ENCODE peak calls at places on chromosomes 2 and 18, in nine cellular contexts. R, A, J, F, S, T, Y, O and I are unnamed samples.

GRCh38 chr2:191645807-191646611 is 31.9 kb upstream of the NABP1 start:
- DNase-seq in J (peak), A (no peak), S (peak), T (no peak), O (no peak), Y (no peak), F (no peak), R (no peak), I (no peak)

GRCh38 chr2:3413642-3414041 is 34.1 kb downstream of the TRAPPC12 start:
- DNase-seq in A (no peak), S (no peak), Y (no peak), F (no peak), R (no peak), O (no peak), T (no peak), J (no peak), I (no peak)

GRCh38 chr2:145551661-145552060 is 1031.7 kb upstream of the ZEB2 start:
- DNase-seq in A (no peak), S (no peak), J (no peak), R (no peak), T (no peak), Y (no peak), F (no peak), O (no peak), I (no peak)

GRCh38 chr2:28994679-28995078 is 13.6 kb downstream of the TOGARAM2 start:
- DNase-seq in T (no peak), J (no peak), R (no peak), Y (no peak), S (no peak), A (no peak), F (no peak), O (no peak), I (no peak)

GRCh38 chr2:30224147-30224546 is 7.2 kb upstream of the LBH start:
- DNase-seq in R (no peak), Y (peak), F (no peak), O (no peak), A (no peak), S (no peak), J (no peak), T (no peak), I (no peak)

GRCh38 chr2:170277943-170278342 is 100.0 kb downstream of the MYO3B start:
- DNase-seq in T (no peak), O (no peak), R (no peak), Y (no peak), F (no peak), A (no peak), J (no peak), S (no peak), I (no peak)

GRCh38 chr2:152861349-152861942 is 143.0 kb downstream of the ARL6IP6 start:
- DNase-seq in T (no peak), S (peak), J (peak), R (peak), F (peak), A (no peak), Y (peak), O (no peak), I (peak)

GRCh38 chr18:79637181-79637920 is 42.3 kb upstream of the CTDP1 start:
- DNase-seq in F (no peak), J (no peak), T (no peak), A (no peak), R (no peak), Y (no peak), O (peak), S (no peak), I (no peak)

GRCh38 chr2:157194097-157194688 is 63.3 kb upstream of the GALNT5 start:
- DNase-seq in O (no peak), Y (peak), F (peak), A (no peak), J (peak), T (no peak), R (peak), S (peak), I (no peak)

GRCh38 chr2:62374301-62374960 is 131.6 kb downstream of the TMEM17 start:
- DNase-seq in A (no peak), F (no peak), S (no peak), J (no peak), R (no peak), O (no peak), T (no peak), Y (no peak), I (no peak)

GRCh38 chr2:112092286-112093041 is 37.4 kb downstream of the TMEM87B start:
- DNase-seq in O (no peak), S (no peak), J (no peak), T (no peak), R (no peak), A (no peak), F (no peak), Y (no peak), I (no peak)

DNA sequence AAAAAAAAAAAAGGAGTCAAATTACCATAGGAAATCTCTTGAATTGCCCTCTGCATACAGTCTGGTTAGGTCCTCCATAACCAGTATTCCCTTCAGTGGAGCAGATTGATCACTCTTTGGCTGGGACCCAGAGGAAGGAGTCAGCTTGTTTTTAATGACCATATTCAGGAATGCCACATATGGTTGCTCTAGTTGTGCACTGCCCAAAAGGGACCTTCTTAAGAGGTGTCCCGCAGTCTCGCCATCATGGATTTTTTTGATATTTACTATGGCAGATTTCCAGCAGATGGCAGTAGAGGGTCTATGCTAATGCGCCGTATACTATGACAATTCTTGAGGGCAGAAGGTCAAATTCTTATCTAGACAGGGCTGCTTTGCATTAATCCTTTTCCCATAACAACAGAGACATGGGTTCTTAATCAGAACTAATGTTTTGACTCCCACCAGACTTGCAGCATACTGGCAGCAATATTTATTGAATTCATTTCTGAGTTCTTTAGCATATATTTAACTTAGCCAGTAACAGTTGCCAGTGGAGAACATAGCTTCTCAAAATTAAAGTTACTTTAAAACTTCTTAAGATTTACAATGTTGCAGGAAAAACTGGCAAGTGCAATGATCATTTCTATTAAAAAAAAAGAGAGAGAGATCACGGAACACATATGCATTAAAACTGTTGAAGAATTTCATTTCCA is 31.8 kb upstream of the INPP4A start:
- DNase-seq in O (no peak), S (peak), F (peak), J (peak), Y (peak), R (peak), A (no peak), T (peak), I (no peak)
- TF ChIP-seq EP300 in O (no peak), S (no peak), F (no peak), J (no peak), Y (no peak), R (no peak), A (no peak), T (no peak), I (no peak)

GRCh38 chr2:45974762-45975408 is 322.3 kb upstream of the EPAS1 start:
- DNase-seq in F (no peak), Y (no peak), R (no peak), S (no peak), J (no peak), O (no peak), A (no peak), T (peak), I (no peak)

GRCh38 chr2:45975752-45976517 is 321.3 kb upstream of the EPAS1 start:
- DNase-seq in A (no peak), T (no peak), J (no peak), S (no peak), Y (no peak), F (no peak), R (no peak), O (peak), I (no peak)

GRCh38 chr2:45980161-45980852 is 316.9 kb upstream of the EPAS1 start:
- DNase-seq in F (no peak), R (no peak), T (no peak), Y (no peak), O (peak), A (no peak), S (no peak), J (no peak), I (no peak)

GRCh38 chr2:45981388-45981930 is 315.7 kb upstream of the EPAS1 start:
- DNase-seq in J (no peak), O (no peak), T (no peak), S (no peak), F (no peak), R (no peak), Y (no peak), A (no peak), I (no peak)

DNA sequence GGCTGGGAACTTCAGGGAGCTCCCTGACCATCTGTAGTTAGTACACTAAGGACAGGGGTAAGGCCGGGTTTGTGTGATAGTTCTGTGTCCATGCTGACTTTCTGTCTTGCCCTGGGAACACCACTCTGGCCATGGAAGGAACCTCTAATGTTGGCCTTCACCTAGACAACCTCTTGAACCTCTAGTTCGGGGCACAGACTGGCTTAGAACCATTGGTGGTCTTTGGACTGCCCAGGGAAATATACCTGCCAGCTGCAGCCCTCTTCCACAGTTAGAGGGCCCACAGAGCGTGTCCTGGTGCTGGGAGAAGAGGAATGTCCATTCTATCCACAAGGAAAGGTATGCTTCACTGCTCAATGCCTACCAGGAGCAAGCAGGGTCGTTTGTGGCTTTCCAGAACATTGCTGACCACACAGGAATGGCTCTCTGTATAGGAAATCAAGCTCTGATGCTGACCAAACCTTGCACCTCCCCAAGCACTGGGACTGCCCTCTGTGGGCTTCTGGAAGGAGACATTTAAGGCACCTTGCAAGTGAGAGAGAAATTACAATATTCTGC is 318.8 kb upstream of the EPAS1 start:
- DNase-seq in F (no peak), Y (no peak), A (no peak), J (no peak), S (no peak), R (no peak), T (no peak), O (peak), I (no peak)
- TF ChIP-seq EP300 in F (no peak), Y (no peak), A (no peak), J (no peak), S (no peak), R (no peak), T (no peak), O (no peak), I (no peak)

GRCh38 chr2:230335864-230336506 is 9.0 kb downstream of the SP140L start:
- DNase-seq in S (no peak), Y (no peak), O (no peak), F (no peak), R (no peak), A (no peak), T (no peak), J (peak), I (no peak)
- TF ChIP-seq EP300 in S (no peak), Y (no peak), O (no peak), F (no peak), R (no peak), A (no peak), T (no peak), J (peak), I (no peak)

GRCh38 chr2:71736986-71737385 is 283.6 kb downstream of the DYSF start:
- DNase-seq in R (no peak), S (peak), F (no peak), O (no peak), A (no peak), T (no peak), J (no peak), Y (no peak), I (no peak)
- TF ChIP-seq EP300 in R (no peak), S (no peak), F (no peak), O (no peak), A (no peak), T (no peak), J (no peak), Y (no peak), I (no peak)

DNA sequence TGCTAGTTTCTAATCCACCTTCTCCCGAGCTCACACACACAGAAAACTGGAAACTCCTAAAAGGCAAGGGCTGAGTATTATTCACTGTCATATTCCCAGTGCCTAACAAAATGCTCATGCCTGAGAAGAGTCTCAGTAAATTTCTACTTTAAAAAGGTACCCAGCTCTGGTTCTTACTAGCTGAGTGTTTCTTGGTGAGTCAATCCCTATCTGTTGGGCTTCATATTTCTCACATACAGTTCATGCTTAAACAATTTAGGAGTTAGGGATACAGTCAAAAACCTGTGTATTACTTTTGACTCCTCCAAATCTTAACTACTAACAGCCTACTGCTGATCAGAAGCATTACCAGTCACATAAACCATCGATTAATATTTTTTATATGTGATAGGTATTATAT is 204.9 kb downstream of the EN1 start:
- DNase-seq in F (no peak), T (no peak), Y (no peak), A (no peak), R (no peak), S (no peak), O (no peak), J (no peak), I (no peak)
- TF ChIP-seq EP300 in F (no peak), T (no peak), Y (no peak), A (no peak), R (no peak), S (no peak), O (no peak), J (no peak), I (no peak)

DNA sequence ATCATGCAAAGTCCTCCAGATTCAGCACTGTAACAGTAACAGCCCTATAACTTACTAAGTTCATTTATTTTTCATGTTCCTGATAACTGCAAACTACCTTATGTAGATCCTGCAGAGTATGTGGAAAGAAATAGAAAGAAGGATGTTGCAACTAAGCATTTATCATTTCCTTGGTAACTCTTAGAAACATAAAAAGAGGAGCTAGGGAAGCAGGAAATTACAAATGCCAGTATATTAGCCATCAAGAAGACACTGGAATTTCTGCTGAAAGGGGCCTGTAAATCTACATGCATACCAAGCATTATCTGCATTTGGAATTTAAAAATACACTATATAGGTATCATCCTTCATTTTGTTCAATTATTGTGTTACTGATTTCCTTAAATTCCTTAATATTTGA is 66.8 kb downstream of the PDE11A start:
- DNase-seq in J (no peak), T (no peak), O (no peak), Y (no peak), S (no peak), F (no peak), R (no peak), A (no peak), I (no peak)
- TF ChIP-seq EP300 in J (no peak), T (no peak), O (no peak), Y (no peak), S (no peak), F (no peak), R (no peak), A (no peak), I (no peak)

DNA sequence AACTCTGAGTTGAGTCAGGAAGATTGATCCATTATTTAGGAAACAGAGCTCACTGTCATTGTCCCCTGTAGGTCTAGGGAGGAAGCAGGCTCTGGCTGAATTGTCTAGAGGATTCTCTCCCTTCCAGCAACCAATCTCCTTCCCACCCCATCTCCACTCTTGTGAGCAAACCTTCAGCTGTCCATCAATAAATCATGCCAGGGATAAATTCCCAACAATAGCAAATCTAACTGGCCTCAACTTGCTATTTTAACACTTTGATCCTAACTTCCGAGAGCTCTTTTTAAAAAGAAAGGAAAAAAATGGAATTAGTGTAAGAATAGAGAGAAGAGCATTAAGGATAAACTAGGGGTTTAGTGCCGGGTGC is 53.5 kb downstream of the ATP8B1 start:
- DNase-seq in F (no peak), S (no peak), R (no peak), T (no peak), Y (no peak), A (no peak), J (no peak), O (no peak), I (no peak)
- TF ChIP-seq EP300 in F (no peak), S (no peak), R (no peak), T (no peak), Y (no peak), A (no peak), J (no peak), O (no peak), I (no peak)

DNA sequence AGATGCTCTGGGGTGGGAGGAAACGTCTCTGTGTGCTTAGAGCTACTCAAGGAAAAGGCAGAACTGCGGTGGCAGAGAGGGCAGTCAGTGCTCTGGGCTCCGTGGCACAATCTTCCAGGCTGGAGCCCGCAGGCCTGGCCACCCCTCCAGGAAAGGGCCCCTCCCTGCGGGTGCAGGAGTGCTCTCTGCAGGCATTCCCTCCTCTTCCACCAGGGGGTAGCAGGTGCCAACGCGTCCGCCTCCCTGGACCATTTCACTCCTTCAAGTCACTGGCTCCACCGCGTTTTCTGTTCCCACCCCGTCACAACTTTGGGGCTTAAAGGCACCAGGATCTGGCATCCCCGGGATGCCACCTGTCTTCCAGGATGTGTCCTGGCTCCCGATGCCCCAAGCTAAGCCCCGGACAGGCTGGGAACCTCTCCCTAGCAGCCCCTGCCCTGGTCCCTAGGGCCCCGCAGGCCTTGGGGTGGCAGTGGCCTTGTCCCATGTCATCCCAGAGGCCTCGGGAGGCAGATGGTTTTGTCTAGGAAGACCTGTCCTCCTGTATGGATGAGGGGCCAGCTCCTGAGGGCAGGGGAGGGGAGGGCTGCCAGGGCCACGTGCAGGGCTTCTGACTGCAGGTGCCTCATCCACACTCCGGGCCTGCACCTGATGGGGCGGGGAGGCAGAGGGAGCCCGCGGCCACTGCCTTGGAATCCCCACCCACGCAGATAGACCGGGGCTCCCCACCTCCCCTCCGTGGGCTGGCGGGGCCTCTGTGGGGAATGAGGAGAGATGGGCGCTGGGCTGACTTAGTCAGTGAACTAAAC is 26.4 kb downstream of the KCNIP3 start:
- DNase-seq in S (peak), T (no peak), R (peak), F (no peak), O (no peak), Y (peak), J (peak), A (no peak), I (peak)
- TF ChIP-seq EP300 in S (no peak), T (no peak), R (no peak), F (no peak), O (no peak), Y (no peak), J (no peak), A (no peak), I (no peak)

GRCh38 chr2:71932780-71933466 is 214.7 kb downstream of the CYP26B1 start:
- DNase-seq in T (no peak), S (peak), R (no peak), A (no peak), F (no peak), J (no peak), Y (no peak), O (no peak), I (no peak)
- TF ChIP-seq EP300 in T (no peak), S (no peak), R (no peak), A (no peak), F (no peak), J (no peak), Y (no peak), O (no peak), I (no peak)